ENCODE peak calls at places on chromosomes 7 and 10, in ten cellular contexts. H is cardiac fibroblast, F is thyroid gland, R is fibroblast of the aortic adventitia, I is cardiac muscle cell, K is BJ, A is ascending aorta, V is bronchial epithelial cell, W is epithelial cell of proximal tubule, G is tibial nerve. X is an unnamed sample.

GRCh38 chr7:69610675-69611037 is 12.4 kb downstream of the AUTS2 start:
- DNase-seq in R (no peak), A (no peak), G (no peak), I (no peak), K (no peak), V (no peak), H (no peak), W (no peak), F (no peak), X (no peak)

GRCh38 chr7:28956608-28957063 is 1.5 kb downstream of the TRIL start:
- DNase-seq in V (peak), K (no peak), F (peak), G (peak), R (peak), A (peak), H (peak), W (no peak), I (peak), X (no peak)

GRCh38 chr7:137454169-137455166 is 110.9 kb upstream of the PTN start:
- DNase-seq in F (no peak), I (peak), G (no peak), K (no peak), A (peak), H (peak), V (peak), R (peak), W (no peak), X (peak)

GRCh38 chr10:75845538-75845937 is 414.1 kb downstream of the LRMDA start:
- DNase-seq in G (no peak), W (no peak), K (no peak), H (no peak), R (no peak), I (no peak), V (no peak), A (no peak), F (no peak), X (no peak)

GRCh38 chr7:105478606-105479005 is 43.5 kb downstream of the PUS7 start:
- DNase-seq in V (no peak), W (no peak), R (no peak), K (no peak), H (no peak), F (no peak), I (no peak), G (no peak), A (no peak), X (no peak)

GRCh38 chr7:48176356-48176893 is 5.2 kb downstream of the ABCA13 start:
- DNase-seq in H (no peak), V (no peak), I (no peak), K (no peak), W (no peak), R (no peak), A (no peak), F (no peak), G (no peak), X (no peak)

GRCh38 chr10:100739516-100740368 is 5.6 kb upstream of the PAX2 start:
- DNase-seq in H (no peak), I (no peak), A (no peak), K (no peak), W (no peak), R (no peak), F (no peak), G (no peak), V (no peak), X (no peak)

GRCh38 chr7:121697731-121698396 is 175.1 kb upstream of the PTPRZ1 start:
- DNase-seq in A (no peak), V (peak), G (no peak), R (no peak), I (no peak), H (no peak), K (no peak), W (no peak), F (no peak), X (peak)

GRCh38 chr10:126851414-126851813 is 53.8 kb upstream of the DOCK1 start:
- DNase-seq in G (no peak), V (no peak), F (no peak), K (no peak), R (no peak), H (no peak), A (no peak), W (no peak), I (no peak), X (no peak)

GRCh38 chr7:1087952-1088920 is at the start of gene GPER1:
- DNase-seq in I (peak), V (no peak), F (peak), G (peak), W (no peak), R (peak), K (no peak), H (peak), A (peak), X (peak)

GRCh38 chr10:32963102-32963501 is 5.1 kb upstream of the ITGB1 start:
- DNase-seq in W (no peak), K (no peak), I (no peak), V (peak), A (no peak), R (peak), F (no peak), H (peak), G (no peak), X (peak)

GRCh38 chr7:117827861-117828260 is 45.4 kb downstream of the CTTNBP2 start:
- DNase-seq in H (no peak), K (peak), R (peak), G (no peak), F (peak), I (no peak), A (no peak), W (peak), V (peak), X (peak)

DNA sequence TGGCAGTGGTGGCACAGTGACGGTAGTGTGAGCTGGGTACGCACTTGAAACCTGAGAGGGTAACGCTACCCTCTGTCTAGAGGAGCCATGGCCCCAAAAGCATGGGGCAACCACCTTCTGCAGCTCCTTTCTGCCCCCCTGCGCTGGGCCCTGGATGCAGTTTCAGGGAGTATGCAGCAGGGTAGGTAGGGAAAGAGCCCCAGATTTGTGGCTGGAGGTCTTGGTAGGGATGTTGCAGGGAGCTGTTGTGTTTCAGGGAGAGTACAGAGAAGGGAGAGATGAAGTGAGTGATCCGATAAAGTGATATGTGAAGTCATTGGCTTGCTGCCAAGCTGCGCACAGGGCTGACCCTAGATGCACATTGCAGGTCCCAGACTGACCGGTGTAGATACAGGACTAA is 2.7 kb upstream of the PGAM2 start:
- DNase-seq in I (no peak), V (no peak), A (no peak), W (no peak), R (no peak), K (no peak), G (no peak), H (no peak), F (no peak), X (no peak)
- TF ChIP-seq CTCF in I (no peak), V (no peak), A (no peak), W (no peak), R (no peak), K (no peak), G (no peak), H (no peak), F (no peak), X (no peak)

DNA sequence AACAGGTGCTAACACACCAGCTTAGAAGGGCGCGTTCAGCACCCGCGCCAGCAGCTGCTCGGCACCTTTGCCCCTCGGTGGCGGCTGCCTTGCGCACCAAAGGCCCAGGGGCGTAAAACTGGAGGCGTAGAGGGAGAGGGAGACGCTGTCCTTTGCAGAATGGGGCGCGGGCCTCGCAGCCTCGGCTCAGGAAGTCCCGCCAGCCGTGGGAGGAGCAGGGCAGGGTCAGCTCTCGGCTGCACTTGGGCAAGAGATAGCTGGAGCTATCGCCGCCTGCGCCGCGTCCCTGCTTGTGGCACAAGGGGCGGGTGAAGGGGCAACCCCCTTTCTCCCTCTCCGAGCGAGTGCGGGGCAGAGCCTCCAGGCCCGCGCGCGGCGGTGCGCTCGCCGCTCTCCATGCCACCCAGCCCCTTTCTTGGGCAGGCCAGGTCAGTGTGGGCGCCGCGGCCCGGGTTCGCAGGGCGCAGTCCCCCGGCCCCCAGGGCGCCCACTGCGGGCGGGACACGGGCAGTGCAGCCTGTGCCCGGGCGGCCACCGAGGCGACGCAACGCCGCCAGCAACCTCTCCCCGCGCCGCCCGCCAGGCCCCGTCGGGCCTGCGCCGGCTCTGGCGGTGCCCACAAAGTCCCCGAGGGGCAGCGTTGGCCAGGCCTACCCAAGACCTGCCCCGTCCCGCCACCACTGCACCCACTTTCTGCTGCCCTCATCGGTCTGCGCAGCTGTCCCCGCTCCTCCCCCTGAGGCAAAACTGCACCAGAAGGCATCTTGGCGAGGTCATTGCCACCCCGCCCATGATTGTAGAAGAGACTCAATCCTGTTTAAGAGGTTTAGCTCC is 4.1 kb downstream of the NEUROD6 start:
- DNase-seq in A (no peak), V (no peak), I (peak), R (no peak), H (no peak), W (no peak), F (no peak), G (no peak), K (no peak), X (no peak)
- TF ChIP-seq CTCF in A (no peak), V (no peak), I (no peak), R (no peak), H (no peak), W (no peak), F (no peak), G (no peak), K (no peak), X (no peak)

DNA sequence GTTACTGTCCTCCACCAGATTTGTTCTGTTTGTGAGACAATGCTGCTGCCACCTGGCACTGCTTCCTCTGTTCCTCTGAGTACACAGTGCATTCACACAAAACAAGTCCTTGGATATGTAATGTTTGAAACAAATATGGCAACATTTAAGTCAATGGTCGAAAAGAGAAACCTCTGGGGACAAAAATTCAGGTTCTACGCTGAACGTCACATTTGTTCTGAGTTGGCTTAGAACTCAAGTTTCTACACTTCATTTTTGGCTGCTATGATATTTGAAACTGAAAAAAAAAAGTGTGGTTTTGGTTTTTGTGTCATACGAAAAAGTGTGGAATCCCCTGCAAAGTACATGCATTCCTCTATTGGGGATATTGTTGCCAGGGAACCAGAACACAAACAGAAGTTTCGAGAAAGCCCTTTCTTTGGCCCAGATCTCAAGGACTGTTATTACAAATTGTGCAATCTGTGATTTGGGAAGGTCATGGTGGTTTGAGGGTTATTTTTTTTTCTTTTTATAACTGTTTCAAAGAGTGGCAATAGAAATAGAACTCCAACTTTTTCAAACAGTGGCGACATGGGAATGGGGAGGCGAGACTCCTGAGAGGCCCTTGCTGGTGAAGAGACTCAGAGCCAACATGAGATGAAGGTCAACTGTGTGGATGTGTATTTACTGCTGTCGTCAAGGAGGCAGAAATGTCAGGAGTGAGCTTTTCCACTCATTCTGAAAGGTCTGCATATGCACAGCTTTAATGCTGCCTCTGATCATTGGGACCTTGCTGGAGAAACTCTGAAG is 127.5 kb downstream of the CUBN start:
- DNase-seq in W (no peak), F (peak), K (peak), V (no peak), A (peak), I (no peak), R (peak), G (peak), H (peak), X (peak)
- TF ChIP-seq CTCF in W (no peak), F (no peak), K (no peak), V (no peak), A (no peak), I (no peak), R (no peak), G (no peak), H (no peak), X (no peak)

GRCh38 chr10:416091-416515 is 273.4 kb downstream of the DIP2C start:
- DNase-seq in I (no peak), A (no peak), G (no peak), W (no peak), R (peak), V (no peak), K (no peak), F (no peak), H (no peak), X (no peak)
- TF ChIP-seq CTCF in I (no peak), A (no peak), G (no peak), W (peak), R (no peak), V (no peak), K (no peak), F (no peak), H (no peak), X (no peak)

GRCh38 chr10:133174689-133175263 is 14.8 kb downstream of the KNDC1 start:
- DNase-seq in H (no peak), K (no peak), F (no peak), W (no peak), R (no peak), G (no peak), A (no peak), I (no peak), V (no peak), X (no peak)
- TF ChIP-seq CTCF in H (no peak), K (no peak), F (no peak), W (no peak), R (no peak), G (no peak), A (no peak), I (no peak), V (no peak), X (no peak)

GRCh38 chr7:5450549-5451327 is 27.1 kb upstream of the TNRC18 start:
- DNase-seq in H (peak), W (no peak), A (no peak), R (peak), I (peak), K (no peak), F (peak), G (peak), V (peak), X (peak)
- TF ChIP-seq CTCF in H (peak), W (peak), A (peak), R (peak), I (peak), K (peak), F (peak), G (peak), V (peak), X (peak)

DNA sequence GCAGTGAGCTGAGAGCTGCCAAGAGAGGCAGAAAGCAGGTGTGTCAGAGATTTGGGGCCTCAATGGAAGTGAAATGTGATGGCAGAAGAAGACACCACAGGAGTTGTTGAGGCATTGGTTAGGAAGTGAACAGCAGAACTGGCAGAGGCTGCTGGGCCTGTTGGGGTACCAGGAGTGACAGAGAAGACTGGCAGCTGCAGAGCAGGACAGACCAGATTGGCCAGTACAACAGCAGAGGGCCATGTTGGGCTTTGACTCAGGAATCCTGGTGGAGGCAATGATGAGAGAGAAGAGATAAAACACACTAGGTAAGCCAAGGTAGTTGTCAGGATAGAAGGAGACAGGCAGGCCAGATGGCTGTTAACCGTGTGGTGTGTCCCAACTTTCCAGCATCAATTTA is 19.9 kb upstream of the HERPUD2 start:
- DNase-seq in H (no peak), F (no peak), G (no peak), R (no peak), I (no peak), K (no peak), V (no peak), W (no peak), A (no peak), X (no peak)
- TF ChIP-seq CTCF in H (no peak), F (no peak), G (no peak), R (no peak), I (no peak), K (no peak), V (no peak), W (no peak), A (no peak), X (no peak)

GRCh38 chr7:155285423-155286220 is 12.1 kb upstream of the INSIG1 start:
- DNase-seq in W (no peak), A (peak), V (no peak), I (no peak), R (no peak), H (no peak), K (no peak), F (no peak), G (no peak), X (no peak)
- TF ChIP-seq CTCF in W (no peak), A (no peak), V (no peak), I (no peak), R (no peak), H (no peak), K (no peak), F (no peak), G (no peak), X (no peak)

X was measured in MCF 10A.